ENCODE peak calls at places on chromosomes 1 and 21, in nine cellular contexts. W, M, U, D, E, I, L, B and H are unnamed samples.

GRCh38 chr21:14991957-14992356 is 72.8 kb downstream of the NRIP1 start:
- DNase-seq in W (no peak), M (no peak), U (no peak), D (no peak), E (no peak), I (no peak), L (no peak), B (no peak), H (no peak)

GRCh38 chr1:13494025-13494424 is 19.8 kb downstream of the LRRC38 start:
- DNase-seq in W (no peak), M (no peak), U (no peak), D (no peak), E (no peak), I (peak; percentile 35), L (no peak), B (no peak), H (no peak)

GRCh38 chr1:197905699-197906351 is 3.4 kb downstream of the C1orf53 start:
- DNase-seq in W (no peak), M (no peak), U (no peak), D (no peak), E (no peak), I (no peak), L (no peak), B (no peak), H (no peak)

GRCh38 chr1:7218210-7218832 is 433.1 kb downstream of the CAMTA1 start:
- DNase-seq in W (no peak), M (peak; percentile 88), U (peak; percentile 60), D (peak; percentile 67), E (no peak), I (peak; percentile 55), L (peak; percentile 63), B (peak; percentile 52), H (no peak)

GRCh38 chr1:14626869-14627607 is 28.6 kb downstream of the KAZN start:
- DNase-seq in W (no peak), M (peak; percentile 71), U (no peak), D (no peak), E (no peak), I (no peak), L (peak; percentile 3), B (peak; percentile 50), H (no peak)

GRCh38 chr1:2001773-2002411 is 1.7 kb downstream of the CFAP74 start:
- DNase-seq in W (no peak), M (no peak), U (no peak), D (no peak), E (no peak), I (no peak), L (no peak), B (no peak), H (no peak)

GRCh38 chr1:9990944-9991343 is 6.1 kb upstream of the RBP7 start:
- DNase-seq in W (peak; percentile 33), M (no peak), U (no peak), D (no peak), E (no peak), I (no peak), L (no peak), B (no peak), H (no peak)

GRCh38 chr1:99647460-99647859 is 1.5 kb downstream of the PALMD start:
- DNase-seq in W (no peak), M (no peak), U (no peak), D (no peak), E (no peak), I (no peak), L (no peak), B (no peak), H (no peak)

GRCh38 chr1:192160186-192160585 is 1.9 kb downstream of the RGS18 start:
- DNase-seq in W (no peak), M (no peak), U (no peak), D (no peak), E (no peak), I (no peak), L (peak; percentile 30), B (no peak), H (no peak)

GRCh38 chr1:243916160-243916559 is 66.1 kb upstream of the AKT3 start:
- DNase-seq in W (no peak), M (no peak), U (no peak), D (no peak), E (no peak), I (no peak), L (peak; percentile 46), B (no peak), H (no peak)

GRCh38 chr1:84573481-84573966 is 716 bp downstream of the CTBS start:
- DNase-seq in W (no peak), M (no peak), U (no peak), D (no peak), E (no peak), I (peak; percentile 5), L (no peak), B (no peak), H (no peak)

DNA sequence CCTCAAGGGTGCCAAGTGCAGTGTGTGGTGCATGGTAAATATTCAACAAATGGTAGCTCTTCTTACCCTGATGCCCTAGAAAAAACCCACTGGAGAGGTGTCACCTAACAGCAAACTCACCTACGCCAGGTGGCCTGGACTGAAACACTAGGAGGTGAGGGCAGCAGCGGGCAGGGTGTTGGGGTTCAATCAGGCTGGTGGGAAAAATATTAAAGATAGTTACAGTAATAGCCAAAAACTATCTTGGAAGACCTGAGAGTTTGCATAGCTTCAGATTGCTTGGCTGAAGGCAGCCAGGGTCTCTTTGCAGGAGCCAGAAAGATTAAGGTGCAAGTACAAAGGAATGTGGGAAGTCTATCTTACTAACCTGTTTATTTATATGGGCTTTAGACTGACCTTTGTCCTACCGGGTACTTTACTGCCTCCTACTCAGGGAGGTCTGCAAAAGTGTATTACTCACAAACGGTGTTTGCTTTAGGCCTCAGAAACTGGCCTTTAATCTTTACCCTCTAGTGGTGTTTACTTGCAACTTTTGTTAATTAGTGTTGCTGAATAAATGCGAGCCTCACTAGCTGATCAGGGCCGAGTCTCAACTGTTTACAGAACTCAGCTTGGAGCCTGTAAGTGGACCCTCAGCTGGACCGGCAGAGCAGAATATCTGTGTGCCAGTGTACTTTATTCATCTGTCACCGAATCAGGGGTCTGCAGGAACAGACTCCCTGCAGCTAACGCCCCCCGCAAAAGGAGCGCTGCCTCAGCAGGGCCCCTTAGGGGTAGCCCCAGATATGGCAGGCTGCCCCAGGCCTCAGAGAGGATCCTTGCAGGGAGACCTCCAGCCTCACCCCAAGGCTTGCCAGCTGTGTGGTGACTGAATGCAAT is 63.9 kb downstream of the SYF2 start:
- DNase-seq in W (no peak), M (peak; percentile 69), U (no peak), D (no peak), E (no peak), I (no peak), L (no peak), B (no peak), H (no peak)
- TF ChIP-seq CTCF in W (no peak), M (peak; percentile 78), U (no peak), D (no peak), E (no peak), I (no peak), L (no peak), B (peak; percentile 12), H (no peak)

DNA sequence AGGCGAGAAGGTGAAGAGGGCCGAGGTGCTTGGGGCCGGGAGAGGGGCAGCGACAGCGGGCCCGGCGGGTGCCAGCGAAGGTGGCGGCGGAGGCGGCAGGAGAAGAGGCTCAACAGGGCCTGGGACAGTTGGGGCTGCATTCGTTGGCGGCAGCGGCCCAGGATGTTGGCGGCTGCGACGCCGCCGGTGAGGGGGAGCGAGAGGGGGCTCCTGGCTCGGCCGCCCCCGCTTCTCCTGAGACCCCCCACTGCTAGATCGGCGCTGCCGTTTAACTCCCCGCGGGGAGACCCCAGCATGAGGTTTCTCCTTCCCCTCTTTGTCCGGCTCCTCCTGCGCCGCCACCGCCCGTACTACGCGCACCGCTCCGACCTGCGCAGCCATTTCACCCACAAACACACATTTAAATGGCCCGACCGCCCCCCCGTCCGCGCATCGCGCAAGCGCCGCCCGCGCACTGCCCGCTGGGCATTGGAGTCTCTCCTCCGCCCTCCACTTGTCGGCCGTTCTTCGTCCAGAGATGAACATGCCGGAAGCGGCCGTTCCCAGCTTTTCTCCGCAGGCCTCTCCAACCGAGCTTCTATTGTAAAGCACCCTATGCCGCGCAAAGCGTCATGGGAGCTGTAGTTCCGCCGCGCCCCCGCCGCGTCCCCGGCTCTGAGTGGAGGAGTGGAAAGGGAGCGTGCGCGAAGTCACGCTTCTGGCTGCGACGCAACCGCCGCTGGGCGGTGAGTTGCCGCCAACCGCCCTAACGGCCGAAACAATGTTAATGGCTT is at the start of gene RSBN1:
- DNase-seq in W (peak; percentile 99), M (peak; percentile 100), U (peak; percentile 100), D (peak; percentile 98), E (peak; percentile 98), I (peak; percentile 99), L (peak; percentile 99), B (peak; percentile 99), H (peak; percentile 97)
- TF ChIP-seq CTCF in W (peak; percentile 37), M (peak; percentile 23), U (no peak), D (no peak), E (peak; percentile 15), I (no peak), L (no peak), B (no peak), H (peak; percentile 9)

DNA sequence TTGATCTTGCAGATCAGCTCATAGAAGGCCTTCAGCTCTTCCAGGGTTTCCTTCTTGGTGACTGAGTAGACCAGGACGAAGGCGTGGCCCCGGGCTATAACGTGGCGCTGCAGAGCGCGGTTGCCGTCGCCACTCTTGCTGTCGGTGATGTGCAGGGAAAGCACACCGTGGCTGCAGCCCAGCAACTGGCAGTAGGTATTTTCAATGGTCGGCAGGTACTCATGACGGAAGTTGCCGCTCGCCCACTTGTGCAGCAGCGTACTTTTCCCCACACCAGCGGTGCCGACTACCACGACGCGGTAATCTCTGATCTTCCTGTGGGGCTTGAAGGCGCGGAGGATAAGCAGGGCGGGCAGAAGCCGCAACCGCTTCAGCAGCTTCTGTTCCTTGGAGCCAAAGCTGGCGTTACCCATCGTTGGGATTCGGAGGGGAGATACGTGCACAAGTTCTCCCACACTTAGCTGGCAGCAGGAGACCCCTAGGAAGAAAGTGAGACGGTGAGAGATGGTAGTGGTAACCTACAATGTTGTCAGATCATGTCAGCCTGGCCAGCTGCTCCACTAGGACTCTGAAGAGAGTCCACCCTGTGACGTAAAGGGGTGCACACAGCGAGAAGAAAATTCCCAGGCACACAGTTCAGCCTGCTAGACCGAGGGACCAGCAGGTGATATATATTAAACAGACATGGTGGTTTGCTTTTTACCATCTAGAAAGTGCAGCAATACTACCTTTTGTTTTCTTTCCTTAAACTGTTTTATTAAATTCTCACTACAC is 3.4 kb downstream of the DIRAS3 start:
- DNase-seq in W (no peak), M (no peak), U (no peak), D (no peak), E (no peak), I (no peak), L (no peak), B (no peak), H (no peak)
- TF ChIP-seq CTCF in W (no peak), M (no peak), U (no peak), D (no peak), E (no peak), I (no peak), L (no peak), B (no peak), H (no peak)

GRCh38 chr1:80776286-80776685 is 1024.4 kb upstream of the ADGRL2 start:
- DNase-seq in W (no peak), M (no peak), U (no peak), D (no peak), E (no peak), I (no peak), L (no peak), B (no peak), H (no peak)

GRCh38 chr1:80778094-80778840 is 1022.5 kb upstream of the ADGRL2 start:
- DNase-seq in W (no peak), M (no peak), U (no peak), D (peak; percentile 11), E (no peak), I (no peak), L (no peak), B (no peak), H (no peak)

GRCh38 chr1:80779278-80779677 is 1021.5 kb upstream of the ADGRL2 start:
- DNase-seq in W (no peak), M (peak; percentile 54), U (no peak), D (peak; percentile 22), E (no peak), I (no peak), L (no peak), B (no peak), H (no peak)
- TF ChIP-seq CTCF in W (no peak), M (peak; percentile 62), U (no peak), D (no peak), E (no peak), I (no peak), L (no peak), B (no peak), H (no peak)